ENCODE peak calls at places on chromosomes 16 and 17, in seven cellular contexts. T is brain microvascular endothelial cell, K is mesendoderm, Z is substantia nigra, V is breast epithelium, U is neuronal stem cell, Q is cardiac muscle cell. Y is an unnamed sample.
A peak's percentile ranks its signal among the peaks of the same experiment; 100 is the strongest.

GRCh38 chr17:2396568-2397246 is 4.2 kb downstream of the MNT start:
- DNase-seq in Q (peak; percentile 99), Z (peak; percentile 82), T (peak; percentile 97), V (peak; percentile 89), K (peak; percentile 95), U (peak; percentile 90), Y (peak; percentile 43)

GRCh38 chr17:16371742-16372141 is 9.1 kb upstream of the UBB start:
- DNase-seq in Q (peak; percentile 55), K (no peak), V (no peak), U (no peak), T (peak; percentile 93), Z (no peak), Y (no peak)

GRCh38 chr16:56041556-56042140 is 149.6 kb upstream of the GNAO1 start:
- DNase-seq in T (no peak), Z (peak; percentile 9), U (peak; percentile 32), K (peak; percentile 78), V (no peak), Q (no peak), Y (no peak)

GRCh38 chr16:50266337-50267091 is at the start of gene ADCY7:
- DNase-seq in Z (no peak), Q (peak; percentile 87), K (peak; percentile 83), U (no peak), V (no peak), T (peak; percentile 82), Y (peak; percentile 27)

GRCh38 chr17:49730078-49730786 is 22.5 kb upstream of the SLC35B1 start:
- DNase-seq in Q (peak; percentile 96), Z (peak; percentile 41), V (peak; percentile 83), U (no peak), T (peak; percentile 40), K (peak; percentile 8), Y (no peak)

GRCh38 chr16:22813223-22813945 is 578 bp upstream of the HS3ST2 start:
- DNase-seq in K (peak; percentile 87), T (no peak), Q (peak; percentile 23), V (no peak), Z (no peak), U (peak; percentile 82), Y (peak; percentile 43)

GRCh38 chr17:27293359-27293897 is 486 bp upstream of the WSB1 start:
- DNase-seq in K (peak; percentile 14), U (no peak), T (no peak), Q (no peak), V (no peak), Z (peak; percentile 7), Y (no peak)

GRCh38 chr16:74842413-74842812 is 67.8 kb upstream of the FA2H start:
- DNase-seq in T (no peak), U (no peak), V (no peak), K (no peak), Q (no peak), Z (no peak), Y (no peak)

GRCh38 chr16:84277244-84277823 is 17.3 kb upstream of the WFDC1 start:
- DNase-seq in T (peak; percentile 40), K (peak; percentile 67), U (peak; percentile 76), Q (peak; percentile 66), V (no peak), Z (peak; percentile 47), Y (peak; percentile 59)

GRCh38 chr17:65163990-65164495 is 26.9 kb downstream of the RGS9 start:
- DNase-seq in Q (peak; percentile 54), K (peak; percentile 59), T (peak; percentile 70), V (no peak), U (no peak), Z (no peak), Y (no peak)

GRCh38 chr16:56997264-56997663 is 7.9 kb downstream of the NLRC5 start:
- DNase-seq in K (no peak), Z (no peak), Q (no peak), U (no peak), V (no peak), T (no peak), Y (no peak)

GRCh38 chr17:75191584-75191983 is 8.8 kb upstream of the SUMO2 start:
- DNase-seq in K (peak; percentile 46), U (no peak), V (no peak), Q (peak; percentile 50), T (no peak), Z (no peak), Y (no peak)

GRCh38 chr17:35086164-35086563 is 22.7 kb upstream of the RFFL start:
- DNase-seq in Q (no peak), U (no peak), T (no peak), Z (no peak), K (no peak), V (no peak), Y (no peak)
- H3K27ac ChIP-seq in Q (no peak overlapping the region), U (no peak overlapping the region), T (no peak overlapping the region), Z (peak overlapping the region; percentile 99), K (no peak overlapping the region), V (peak overlapping the region; percentile 92), Y (peak overlapping the region; percentile 36)

GRCh38 chr16:8645831-8646230 is 24.3 kb downstream of the METTL22 start:
- DNase-seq in T (no peak), Q (no peak), U (no peak), K (no peak), V (no peak), Z (no peak), Y (no peak)

GRCh38 chr16:8644513-8645140 is 23.1 kb downstream of the METTL22 start:
- DNase-seq in K (no peak), Z (no peak), Q (no peak), U (no peak), V (no peak), T (no peak), Y (no peak)

GRCh38 chr16:8644151-8644512 is 22.6 kb downstream of the METTL22 start:
- DNase-seq in T (no peak), Z (no peak), U (no peak), Q (no peak), V (no peak), K (no peak), Y (no peak)

GRCh38 chr16:8646271-8646670 is 24.8 kb downstream of the METTL22 start:
- DNase-seq in T (no peak), U (no peak), Q (no peak), V (no peak), Z (no peak), K (no peak), Y (no peak)

DNA sequence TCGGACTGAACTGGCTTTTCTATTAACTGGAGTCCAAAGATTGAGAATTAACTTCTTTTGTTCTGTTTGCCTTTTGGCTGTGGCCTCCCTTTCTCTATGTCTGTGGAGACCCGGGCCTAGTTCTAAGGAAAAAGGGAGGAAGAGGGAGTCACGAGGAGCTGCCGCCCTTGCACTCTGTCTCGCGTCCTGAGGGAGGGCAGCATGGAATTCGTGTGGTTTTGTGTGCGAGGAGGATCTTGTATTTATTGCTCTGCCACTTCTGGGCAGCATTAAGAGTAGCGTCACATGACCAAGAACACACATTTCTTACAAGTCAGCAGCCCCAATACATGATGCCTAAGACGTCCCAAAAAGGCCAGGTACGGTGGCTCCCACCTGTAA is 23.6 kb downstream of the METTL22 start:
- DNase-seq in U (no peak), T (no peak), V (no peak), Q (no peak), K (no peak), Z (no peak), Y (no peak)
- H3K27ac ChIP-seq in U (no peak overlapping the region), T (no peak overlapping the region), V (no peak overlapping the region), Q (no peak overlapping the region), K (no peak overlapping the region), Z (no peak overlapping the region), Y (no peak overlapping the region)

GRCh38 chr16:35298460-35299243 is 1839.2 kb downstream of the TP53TG3F start:
- DNase-seq in Q (no peak), V (no peak), U (no peak), K (no peak), Z (no peak), T (no peak), Y (no peak)
- H3K27ac ChIP-seq in Q (no peak overlapping the region), V (no peak overlapping the region), U (no peak overlapping the region), K (no peak overlapping the region), Z (no peak overlapping the region), T (no peak overlapping the region), Y (no peak overlapping the region)

GRCh38 chr17:43779145-43780125 is 658 bp upstream of the DUSP3 start:
- DNase-seq in T (peak; percentile 38), K (peak; percentile 69), U (peak; percentile 48), Q (no peak), V (no peak), Z (no peak), Y (no peak)
- H3K27ac ChIP-seq in T (peak overlapping the region; percentile 98), K (no peak overlapping the region), U (no peak overlapping the region), Q (peak overlapping the region; percentile 99), V (peak overlapping the region; percentile 100), Z (peak overlapping the region; percentile 57), Y (peak overlapping the region; percentile 78)

GRCh38 chr17:9750488-9750887 is 40.9 kb downstream of the DHRS7C start:
- DNase-seq in K (no peak), Q (no peak), V (no peak), T (no peak), U (no peak), Z (no peak), Y (no peak)
- H3K27ac ChIP-seq in K (no peak overlapping the region), Q (no peak overlapping the region), V (no peak overlapping the region), T (no peak overlapping the region), U (no peak overlapping the region), Z (no peak overlapping the region), Y (no peak overlapping the region)

GRCh38 chr16:11313493-11314308 is 31.6 kb upstream of the RMI2 start:
- DNase-seq in K (no peak), Z (no peak), V (no peak), U (no peak), Q (no peak), T (no peak), Y (no peak)

GRCh38 chr16:11316331-11317015 is 28.8 kb upstream of the RMI2 start:
- DNase-seq in T (no peak), Q (no peak), K (peak; percentile 94), V (no peak), Z (no peak), U (no peak), Y (no peak)

GRCh38 chr16:11312718-11313492 is 31.8 kb upstream of the PRM1 start:
- DNase-seq in Z (no peak), U (no peak), K (peak; percentile 86), Q (peak; percentile 65), V (no peak), T (peak; percentile 23), Y (no peak)

GRCh38 chr16:11315499-11315898 is 29.8 kb upstream of the RMI2 start:
- DNase-seq in T (peak; percentile 45), Q (peak; percentile 55), V (no peak), U (peak; percentile 82), Z (no peak), K (peak; percentile 98), Y (no peak)

GRCh38 chr16:11314309-11314894 is 30.9 kb upstream of the RMI2 start:
- DNase-seq in K (no peak), Q (no peak), U (no peak), V (no peak), Z (no peak), T (no peak), Y (no peak)
- H3K27ac ChIP-seq in K (peak overlapping the region; percentile 64), Q (no peak overlapping the region), U (no peak overlapping the region), V (no peak overlapping the region), Z (no peak overlapping the region), T (no peak overlapping the region), Y (no peak overlapping the region)

DNA sequence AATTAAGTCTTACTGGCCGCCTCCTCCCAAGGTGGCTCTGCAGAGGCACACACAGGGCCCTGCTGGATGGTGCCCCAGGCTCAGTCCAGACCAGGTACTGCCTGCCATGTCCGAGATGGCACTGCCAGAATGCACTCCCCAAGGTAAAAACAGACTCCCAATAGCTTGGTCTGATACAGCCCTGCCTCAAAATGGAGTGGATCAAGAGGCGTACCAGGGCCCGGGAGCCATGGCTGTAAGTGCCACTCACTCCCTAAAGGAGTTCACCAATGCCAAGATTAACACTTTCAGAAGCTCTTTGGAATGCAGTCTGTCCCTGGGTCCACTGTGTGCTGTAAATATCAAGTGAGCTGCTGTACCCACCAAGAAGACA is 576 bp upstream of the MYO18A start:
- DNase-seq in K (no peak), T (no peak), Z (no peak), U (no peak), V (no peak), Q (no peak), Y (no peak)
- H3K27ac ChIP-seq in K (no peak overlapping the region), T (no peak overlapping the region), Z (peak overlapping the region; percentile 99), U (no peak overlapping the region), V (peak overlapping the region; percentile 88), Q (peak overlapping the region; percentile 42), Y (peak overlapping the region; percentile 90)